ENCODE peak calls at places on chromosome 20, in nine cellular contexts. Y, S, U, A, X, I, G, L and R are unnamed samples.

GRCh38 chr20:62875419-62876355 is 14.1 kb upstream of the TCFL5 start:
- DNase-seq in U (peak; percentile 96), Y (no peak), I (peak; percentile 69), A (peak; percentile 79), X (peak; percentile 86), G (peak; percentile 82), S (peak; percentile 96), L (peak; percentile 84), R (no peak)

GRCh38 chr20:17530716-17531536 is at the start of gene BFSP1:
- DNase-seq in A (peak; percentile 70), Y (peak; percentile 60), L (peak; percentile 61), U (peak; percentile 88), I (peak; percentile 58), G (peak; percentile 77), S (peak; percentile 90), X (peak; percentile 82), R (peak; percentile 36)

GRCh38 chr20:60453388-60453787 is 495.2 kb downstream of the CDH26 start:
- DNase-seq in X (no peak), A (no peak), Y (no peak), S (no peak), G (no peak), I (no peak), L (no peak), U (no peak), R (no peak)

GRCh38 chr20:58630063-58630462 is 21.0 kb upstream of the STX16 start:
- DNase-seq in S (no peak), L (no peak), Y (no peak), G (no peak), A (no peak), I (peak; percentile 55), X (no peak), U (no peak), R (no peak)

GRCh38 chr20:36572701-36573102 is 695 bp upstream of the TGIF2 start:
- DNase-seq in S (no peak), Y (peak; percentile 66), G (no peak), U (peak; percentile 87), L (peak; percentile 51), I (peak; percentile 24), A (peak; percentile 42), X (no peak), R (peak; percentile 56)

GRCh38 chr20:19750907-19751636 is 7.0 kb upstream of the RIN2 start:
- DNase-seq in Y (peak; percentile 36), G (peak; percentile 8), U (peak; percentile 76), I (no peak), S (no peak), L (no peak), X (no peak), A (no peak), R (peak; percentile 24)

GRCh38 chr20:34579191-34579661 is 20.7 kb downstream of the MAP1LC3A start:
- DNase-seq in Y (no peak), A (no peak), G (no peak), U (peak; percentile 82), S (no peak), I (peak; percentile 94), L (peak; percentile 81), X (peak; percentile 77), R (no peak)

GRCh38 chr20:1897486-1897885 is 2.3 kb downstream of the SIRPA start:
- DNase-seq in I (no peak), A (no peak), Y (peak; percentile 42), S (no peak), L (no peak), X (no peak), U (peak; percentile 92), G (no peak), R (no peak)

GRCh38 chr20:19937651-19938420 is 79.3 kb upstream of the NAA20 start:
- DNase-seq in L (no peak), A (no peak), X (no peak), U (no peak), I (no peak), G (no peak), Y (peak; percentile 36), S (no peak), R (peak; percentile 38)

GRCh38 chr20:35199696-35200095 is 26.8 kb upstream of the MMP24 start:
- DNase-seq in Y (no peak), X (no peak), I (peak; percentile 43), S (no peak), G (no peak), U (no peak), A (no peak), L (no peak), R (no peak)

GRCh38 chr20:36501367-36502006 is 39.8 kb upstream of the MYL9 start:
- DNase-seq in G (no peak), U (no peak), L (no peak), S (no peak), Y (peak; percentile 72), X (no peak), A (no peak), I (no peak), R (peak; percentile 57)

GRCh38 chr20:62980970-62981369 is 25.8 kb downstream of the BHLHE23 start:
- DNase-seq in A (no peak), U (no peak), G (no peak), Y (no peak), S (no peak), I (no peak), X (no peak), L (no peak), R (no peak)

GRCh38 chr20:8043687-8044278 is 24.2 kb upstream of the TMX4 start:
- DNase-seq in U (no peak), X (no peak), G (no peak), S (no peak), Y (peak; percentile 52), L (no peak), A (no peak), I (peak; percentile 53), R (peak; percentile 57)

GRCh38 chr20:31956556-31957220 is 4.8 kb upstream of the PDRG1 start:
- DNase-seq in Y (no peak), S (no peak), U (no peak), G (no peak), L (no peak), X (no peak), I (no peak), A (no peak), R (no peak)

GRCh38 chr20:18443841-18444240 is 23.0 kb downstream of the DZANK1 start:
- DNase-seq in L (no peak), I (no peak), U (no peak), G (no peak), A (no peak), Y (no peak), S (no peak), X (no peak), R (no peak)

GRCh38 chr20:45937765-45938164 is 3.3 kb downstream of the PCIF1 start:
- DNase-seq in L (no peak), S (no peak), A (no peak), X (no peak), U (no peak), I (no peak), G (no peak), Y (peak; percentile 6), R (no peak)

GRCh38 chr20:22453244-22454080 is 130.9 kb downstream of the FOXA2 start:
- DNase-seq in X (no peak), I (peak; percentile 43), A (no peak), U (no peak), Y (no peak), S (no peak), L (no peak), G (no peak), R (no peak)
- TF ChIP-seq CTCF in X (peak; percentile 58), I (peak; percentile 84), A (peak; percentile 85), U (no peak), Y (peak; percentile 8), S (peak; percentile 94), L (peak; percentile 51), G (peak; percentile 84), R (no peak)

DNA sequence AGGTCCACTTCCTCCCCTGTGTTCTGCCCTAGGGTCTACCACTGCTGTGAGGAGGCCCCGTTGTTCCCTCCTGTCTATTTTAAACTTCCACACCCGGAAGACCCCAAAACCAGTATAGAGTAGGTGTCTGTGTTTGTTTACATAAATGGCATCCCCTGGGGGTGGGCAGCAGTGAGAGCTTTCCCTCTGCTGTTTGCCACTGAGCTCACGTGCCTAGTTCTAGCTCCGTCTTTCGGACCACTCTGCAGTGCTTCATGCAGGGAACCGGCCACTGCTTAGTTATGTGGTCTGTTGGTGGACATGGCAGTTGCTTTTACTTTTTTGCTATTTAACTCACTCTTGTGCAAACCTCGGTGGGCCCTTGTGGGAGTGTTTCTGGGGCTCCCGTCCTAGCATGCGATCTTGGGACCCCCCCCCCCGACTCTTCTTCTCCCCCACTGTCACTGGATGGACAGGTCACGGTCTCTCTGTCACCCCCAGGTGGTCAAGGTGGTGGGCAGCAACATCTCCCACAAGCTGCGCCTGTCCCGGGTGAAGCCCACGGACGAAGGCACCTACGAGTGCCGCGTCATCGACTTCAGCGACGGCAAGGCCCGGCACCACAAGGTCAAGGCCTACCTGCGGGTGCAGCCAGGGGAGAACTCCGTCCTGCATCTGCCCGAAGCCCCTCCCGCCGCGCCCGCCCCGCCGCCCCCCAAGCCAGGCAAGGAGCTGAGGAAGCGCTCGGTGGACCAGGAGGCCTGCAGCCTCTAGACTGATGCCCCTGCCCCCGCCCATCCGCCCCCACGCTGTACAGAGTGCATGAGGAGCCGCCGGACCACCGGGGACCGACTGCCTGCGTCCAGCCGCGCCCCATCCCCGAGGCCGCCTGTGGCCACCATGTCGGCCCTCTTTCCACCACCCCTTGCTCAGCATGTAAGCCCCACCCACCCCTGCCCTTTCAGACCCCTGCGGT is 40.9 kb downstream of the VSTM2L start:
- DNase-seq in U (peak; percentile 72), I (no peak), S (peak; percentile 72), G (peak; percentile 62), X (no peak), A (peak; percentile 31), L (no peak), Y (no peak), R (no peak)
- TF ChIP-seq CTCF in U (no peak), I (no peak), S (peak; percentile 62), G (no peak), X (no peak), A (no peak), L (no peak), Y (no peak), R (no peak)

GRCh38 chr20:43844778-43845614 is 69.7 kb upstream of the TOX2 start:
- DNase-seq in X (no peak), G (no peak), U (peak; percentile 23), L (no peak), A (no peak), S (no peak), I (peak; percentile 84), Y (no peak), R (no peak)
- TF ChIP-seq CTCF in X (no peak), G (no peak), U (no peak), L (no peak), A (no peak), S (peak; percentile 38), I (no peak), Y (no peak), R (no peak)

DNA sequence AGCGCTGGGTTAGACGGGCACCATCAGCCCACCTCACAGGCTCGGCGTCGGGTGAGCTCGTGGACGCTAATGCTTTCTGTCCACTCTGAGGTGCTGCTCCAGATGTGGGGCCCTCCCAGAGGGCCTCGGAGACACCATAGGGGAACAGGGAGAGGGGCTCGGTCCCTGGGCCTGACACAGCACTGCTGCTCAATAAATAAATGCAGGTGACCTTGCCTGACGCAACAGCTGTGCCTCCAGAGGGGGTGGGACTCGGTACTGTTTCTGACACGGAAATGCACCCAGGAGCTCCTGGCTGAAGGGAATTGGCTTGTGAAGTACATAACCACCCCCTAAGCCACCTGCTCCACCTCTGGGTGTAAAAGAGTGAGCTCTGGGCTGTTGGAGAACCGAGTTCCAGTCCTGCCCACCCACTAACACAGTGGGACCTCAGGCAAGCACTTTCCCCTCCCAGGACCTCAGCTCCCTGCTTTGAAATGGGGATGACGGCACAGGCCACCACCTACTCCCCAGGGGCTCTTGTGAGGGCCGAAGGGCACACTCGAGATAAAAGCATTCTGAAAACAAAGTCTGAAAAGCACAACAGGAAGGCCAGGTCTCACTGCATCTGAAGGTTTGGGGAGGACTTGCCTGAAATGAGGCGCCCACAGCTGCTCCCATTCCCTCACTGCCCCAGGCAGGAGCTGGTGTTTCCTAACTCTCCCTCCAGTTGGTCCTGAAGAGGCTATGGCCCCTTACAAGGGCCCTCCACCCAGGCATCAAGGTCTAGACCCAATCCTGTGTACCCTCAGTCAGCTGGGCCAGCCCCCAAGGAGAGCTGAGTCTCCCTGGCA is 6.7 kb downstream of the KCNK15 start:
- DNase-seq in I (no peak), X (no peak), A (no peak), L (no peak), S (no peak), Y (no peak), U (no peak), G (no peak), R (no peak)
- TF ChIP-seq CTCF in I (no peak), X (no peak), A (no peak), L (no peak), S (no peak), Y (no peak), U (no peak), G (no peak), R (no peak)